ENCODE peak calls at places on chromosomes 16 and 17, in seven cellular contexts. A is PC-3, H is cardiac muscle cell, G is HCT116, C is heart left ventricle, Y is adrenal gland, Z is spleen. O is an unnamed sample.

GRCh38 chr16:30166202-30166902 is 17.1 kb upstream of the CORO1A start:
- DNase-seq in A (no peak), H (no peak), G (no peak), C (no peak), Y (no peak), Z (peak; percentile 74), O (no peak)

GRCh38 chr17:45425125-45425983 is 7.3 kb downstream of the ARHGAP27 start:
- DNase-seq in A (peak; percentile 99), H (peak; percentile 78), G (peak; percentile 98), C (peak; percentile 70), Y (peak; percentile 20), Z (peak; percentile 85), O (peak; percentile 54)

GRCh38 chr17:44279586-44280344 is 11.8 kb upstream of the SLC4A1 start:
- DNase-seq in A (peak; percentile 70), H (peak; percentile 35), G (no peak), C (peak; percentile 87), Y (peak; percentile 95), Z (peak; percentile 89), O (peak; percentile 88)

GRCh38 chr16:51697454-51697853 is 546.4 kb upstream of the SALL1 start:
- DNase-seq in A (no peak), H (no peak), G (no peak), C (no peak), Y (no peak), Z (no peak), O (no peak)

GRCh38 chr17:47161988-47162622 is 27.0 kb downstream of the CDC27 start:
- DNase-seq in A (no peak), H (no peak), G (no peak), C (no peak), Y (no peak), Z (no peak), O (no peak)

GRCh38 chr17:10117581-10118001 is 80.8 kb downstream of the GAS7 start:
- DNase-seq in A (no peak), H (no peak), G (no peak), C (peak; percentile 54), Y (peak; percentile 45), Z (peak; percentile 87), O (peak; percentile 66)

GRCh38 chr16:9364721-9365693 is 273.6 kb downstream of the HAPSTR1 start:
- DNase-seq in A (no peak), H (no peak), G (no peak), C (peak; percentile 89), Y (peak; percentile 96), Z (no peak), O (peak; percentile 82)

GRCh38 chr17:69492410-69493071 is 78.0 kb downstream of the MAP2K6 start:
- DNase-seq in A (peak; percentile 92), H (peak; percentile 26), G (peak; percentile 28), C (no peak), Y (no peak), Z (no peak), O (no peak)

GRCh38 chr17:8581002-8581658 is 49.4 kb downstream of the MYH10 start:
- DNase-seq in A (no peak), H (no peak), G (no peak), C (no peak), Y (no peak), Z (no peak), O (no peak)

GRCh38 chr17:41734139-41734948 is at the start of gene HAP1:
- DNase-seq in A (peak; percentile 50), H (peak; percentile 63), G (no peak), C (no peak), Y (peak; percentile 19), Z (no peak), O (peak; percentile 83)

GRCh38 chr17:32265192-32265895 is at the start of gene RHBDL3:
- DNase-seq in A (no peak), H (peak; percentile 38), G (no peak), C (peak; percentile 57), Y (peak; percentile 27), Z (no peak), O (no peak)

GRCh38 chr17:28053044-28053670 is 10.7 kb downstream of the NLK start:
- DNase-seq in A (no peak), H (no peak), G (no peak), C (no peak), Y (no peak), Z (no peak), O (no peak)

GRCh38 chr17:81461607-81462500 is 50.7 kb downstream of the ACTG1 start:
- DNase-seq in A (no peak), H (no peak), G (no peak), C (no peak), Y (peak; percentile 61), Z (no peak), O (no peak)

GRCh38 chr17:31690118-31690517 is 168.9 kb downstream of the COPRS start:
- DNase-seq in A (no peak), H (no peak), G (no peak), C (no peak), Y (no peak), Z (no peak), O (no peak)

GRCh38 chr17:20944014-20944905 is 98.6 kb downstream of the USP22 start:
- DNase-seq in A (peak; percentile 83), H (peak; percentile 49), G (peak; percentile 36), C (peak; percentile 36), Y (peak; percentile 62), Z (no peak), O (no peak)

GRCh38 chr17:8091033-8091687 is 3.6 kb upstream of the ALOX12B start:
- DNase-seq in A (no peak), H (no peak), G (no peak), C (no peak), Y (no peak), Z (peak; percentile 84), O (no peak)

GRCh38 chr16:70254095-70254964 is 2.6 kb upstream of the EXOSC6 start:
- DNase-seq in A (no peak), H (no peak), G (no peak), C (no peak), Y (no peak), Z (no peak), O (no peak)

GRCh38 chr16:1669698-1670097 is 8.4 kb upstream of the JPT2 start:
- DNase-seq in A (no peak), H (no peak), G (no peak), C (no peak), Y (no peak), Z (no peak), O (no peak)
- H3K36me3 ChIP-seq in A (peaks cover 8% of the 10 kb centered on the region), H (peaks cover 48% of the 10 kb centered on the region), G (peaks cover 30% of the 10 kb centered on the region), C (peaks cover 4% of the 10 kb centered on the region), Y (peaks cover 93% of the 10 kb centered on the region), Z (peaks cover 100% of the 10 kb centered on the region), O (peaks cover 3% of the 10 kb centered on the region)

GRCh38 chr16:35730251-35730650 is 2270.8 kb downstream of the TP53TG3F start:
- DNase-seq in A (no peak), H (no peak), G (no peak), C (no peak), Y (no peak), Z (no peak), O (no peak)

GRCh38 chr16:35733971-35734702 is 2274.7 kb downstream of the TP53TG3F start:
- DNase-seq in A (no peak), H (no peak), G (no peak), C (no peak), Y (no peak), Z (no peak), O (no peak)

GRCh38 chr16:35731341-35732040 is 2272.1 kb downstream of the TP53TG3F start:
- DNase-seq in A (no peak), H (no peak), G (no peak), C (no peak), Y (no peak), Z (no peak), O (no peak)

GRCh38 chr16:35733278-35733965 is 2274.0 kb downstream of the TP53TG3F start:
- DNase-seq in A (no peak), H (no peak), G (no peak), C (no peak), Y (no peak), Z (no peak), O (no peak)

GRCh38 chr16:35732046-35732810 is 2272.8 kb downstream of the TP53TG3F start:
- DNase-seq in A (no peak), H (no peak), G (no peak), C (no peak), Y (no peak), Z (no peak), O (no peak)
- H3K9me3 ChIP-seq in A (no peaks in the 10 kb centered on the region), H (no peaks in the 10 kb centered on the region), G (no peaks in the 10 kb centered on the region), C (no peaks in the 10 kb centered on the region), Y (no peaks in the 10 kb centered on the region), Z (peaks cover 95% of the 10 kb centered on the region), O (no peaks in the 10 kb centered on the region)

DNA sequence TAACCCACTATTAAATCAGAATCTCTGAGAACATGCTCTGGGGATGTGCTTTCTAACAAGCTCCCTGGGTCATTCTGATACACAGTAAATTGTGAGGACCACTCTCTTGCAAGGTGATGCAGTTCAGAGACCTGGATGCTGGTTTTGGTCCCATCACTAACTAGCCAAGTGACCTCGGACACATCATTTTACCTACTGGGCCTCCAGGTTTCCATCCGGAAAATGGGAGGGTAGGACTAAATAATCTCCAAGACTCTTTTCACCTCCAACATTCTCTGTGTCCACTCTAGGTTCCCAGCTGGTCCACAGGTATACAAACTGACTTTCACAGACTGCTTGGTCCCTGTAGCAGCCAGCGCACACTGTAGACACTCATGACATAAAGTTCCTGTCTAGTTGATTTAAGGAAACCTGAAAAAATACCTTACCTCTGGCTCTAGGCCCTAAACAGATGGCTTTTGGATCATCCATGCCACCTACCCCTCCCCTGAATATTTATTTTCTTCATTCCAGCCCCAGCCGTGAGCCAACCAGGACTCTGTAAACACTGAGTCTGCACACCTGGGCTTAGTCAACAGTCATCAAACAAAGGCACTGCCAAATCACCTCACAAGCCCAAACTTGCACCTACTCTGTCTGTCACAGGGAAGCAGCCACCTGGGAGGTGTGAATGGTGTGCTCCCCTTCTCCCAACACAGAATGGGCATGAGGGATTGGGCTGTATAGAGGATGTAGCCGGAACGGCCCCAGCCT is 51.3 kb upstream of the MRPS23 start:
- DNase-seq in A (peak; percentile 96), H (no peak), G (no peak), C (no peak), Y (no peak), Z (no peak), O (no peak)
- H3K4me1 ChIP-seq in A (peaks cover 64% of the 10 kb centered on the region), H (peaks cover 26% of the 10 kb centered on the region), G (peaks cover 77% of the 10 kb centered on the region), C (peaks cover 89% of the 10 kb centered on the region), Y (peaks cover 61% of the 10 kb centered on the region), Z (peaks cover 95% of the 10 kb centered on the region), O (no peaks in the 10 kb centered on the region)

GRCh38 chr17:63595132-63595531 is 5.6 kb upstream of the TACO1 start:
- DNase-seq in A (no peak), H (no peak), G (no peak), C (no peak), Y (no peak), Z (no peak), O (no peak)

GRCh38 chr17:63596856-63597557 is 3.7 kb upstream of the TACO1 start:
- DNase-seq in A (no peak), H (no peak), G (no peak), C (no peak), Y (no peak), Z (no peak), O (no peak)

GRCh38 chr17:63588797-63589196 is 11.9 kb upstream of the TACO1 start:
- DNase-seq in A (no peak), H (no peak), G (no peak), C (no peak), Y (no peak), Z (no peak), O (no peak)

GRCh38 chr17:63589646-63590045 is 11.0 kb upstream of the TACO1 start:
- DNase-seq in A (peak; percentile 55), H (no peak), G (no peak), C (no peak), Y (no peak), Z (no peak), O (no peak)

DNA sequence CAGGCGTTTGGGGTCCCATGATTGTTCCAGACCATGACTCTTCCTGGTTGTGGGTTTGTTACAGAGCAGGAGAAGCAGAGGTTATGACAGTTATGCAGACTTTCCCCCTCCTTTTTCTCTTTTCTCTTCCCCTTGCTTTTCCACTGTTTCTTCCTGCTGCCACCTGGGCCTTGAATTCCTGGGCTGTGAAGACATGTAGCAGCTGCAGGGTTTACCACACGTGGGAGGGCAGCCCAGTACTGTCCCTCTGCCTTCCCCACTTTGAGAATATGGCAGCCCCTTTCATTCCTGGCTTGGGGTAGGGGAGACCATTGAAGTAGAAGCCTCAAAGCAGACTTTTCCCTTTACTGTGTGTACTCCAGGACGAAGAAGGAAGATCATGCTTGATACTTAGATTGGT is 7.9 kb upstream of the TACO1 start:
- DNase-seq in A (no peak), H (no peak), G (no peak), C (no peak), Y (no peak), Z (no peak), O (no peak)
- H3K36me3 ChIP-seq in A (peaks cover 40% of the 10 kb centered on the region), H (peaks cover 34% of the 10 kb centered on the region), G (peaks cover 39% of the 10 kb centered on the region), C (no peaks in the 10 kb centered on the region), Y (peaks cover 39% of the 10 kb centered on the region), Z (peaks cover 65% of the 10 kb centered on the region), O (peaks cover 13% of the 10 kb centered on the region)